ENCODE peak calls at places on chromosomes 7 and 10, in seven cellular contexts. One of them, this sample, is unnamed.

GRCh38 chr7:105346138-105346537 is 42.6 kb downstream of the SRPK2 start:
- DNase-seq in heart right ventricle: no peak
- DNase-seq in neuronal stem cell: no peak
- DNase-seq in upper lobe of left lung: no peak
- DNase-seq in cardiac muscle cell: no peak
- DNase-seq in HepG2: no peak
- DNase-seq in GM12865: no peak
- DNase-seq in this sample: no peak

GRCh38 chr10:70874061-70874460 is 14.3 kb downstream of the PCBD1 start:
- DNase-seq in heart right ventricle: no peak
- DNase-seq in neuronal stem cell: no peak
- DNase-seq in upper lobe of left lung: no peak
- DNase-seq in cardiac muscle cell: no peak
- DNase-seq in HepG2: no peak
- DNase-seq in GM12865: no peak
- DNase-seq in this sample: no peak

GRCh38 chr7:44969049-44969700 is 9.6 kb downstream of the MYO1G start:
- DNase-seq in heart right ventricle: no peak
- DNase-seq in neuronal stem cell: no peak
- DNase-seq in upper lobe of left lung: no peak
- DNase-seq in cardiac muscle cell: no peak
- DNase-seq in HepG2: no peak
- DNase-seq in GM12865: no peak
- DNase-seq in this sample: no peak

GRCh38 chr10:110410329-110411046 is 87.2 kb upstream of the DUSP5 start:
- DNase-seq in heart right ventricle: no peak
- DNase-seq in neuronal stem cell: no peak
- DNase-seq in upper lobe of left lung: no peak
- DNase-seq in cardiac muscle cell: peak; percentile 94
- DNase-seq in HepG2: peak; percentile 42
- DNase-seq in GM12865: no peak
- DNase-seq in this sample: peak; percentile 77

GRCh38 chr7:66557214-66558200 is 71.2 kb upstream of the KCTD7 start:
- DNase-seq in heart right ventricle: peak; percentile 57
- DNase-seq in neuronal stem cell: peak; percentile 51
- DNase-seq in upper lobe of left lung: peak; percentile 92
- DNase-seq in cardiac muscle cell: peak; percentile 57
- DNase-seq in HepG2: no peak
- DNase-seq in GM12865: peak; percentile 66
- DNase-seq in this sample: peak; percentile 65

GRCh38 chr7:30466266-30466665 is 12.3 kb downstream of the NOD1 start:
- DNase-seq in heart right ventricle: no peak
- DNase-seq in neuronal stem cell: no peak
- DNase-seq in upper lobe of left lung: no peak
- DNase-seq in cardiac muscle cell: peak; percentile 69
- DNase-seq in HepG2: no peak
- DNase-seq in GM12865: no peak
- DNase-seq in this sample: no peak

GRCh38 chr10:68156373-68157185 is 47.3 kb downstream of the MYPN start:
- DNase-seq in heart right ventricle: peak; percentile 71
- DNase-seq in neuronal stem cell: peak; percentile 36
- DNase-seq in upper lobe of left lung: no peak
- DNase-seq in cardiac muscle cell: peak; percentile 83
- DNase-seq in HepG2: peak; percentile 57
- DNase-seq in GM12865: peak; percentile 69
- DNase-seq in this sample: peak; percentile 17

GRCh38 chr10:121323448-121323847 is 274.8 kb downstream of the FGFR2 start:
- DNase-seq in heart right ventricle: no peak
- DNase-seq in neuronal stem cell: no peak
- DNase-seq in upper lobe of left lung: no peak
- DNase-seq in cardiac muscle cell: no peak
- DNase-seq in HepG2: no peak
- DNase-seq in GM12865: no peak
- DNase-seq in this sample: no peak

GRCh38 chr10:24894309-24894708 is 58.1 kb downstream of the PRTFDC1 start:
- DNase-seq in heart right ventricle: no peak
- DNase-seq in neuronal stem cell: no peak
- DNase-seq in upper lobe of left lung: no peak
- DNase-seq in cardiac muscle cell: peak; percentile 89
- DNase-seq in HepG2: no peak
- DNase-seq in GM12865: no peak
- DNase-seq in this sample: peak; percentile 64

GRCh38 chr10:99394256-99394655 is 36.2 kb downstream of the GOT1 start:
- DNase-seq in heart right ventricle: no peak
- DNase-seq in neuronal stem cell: no peak
- DNase-seq in upper lobe of left lung: peak; percentile 47
- DNase-seq in cardiac muscle cell: no peak
- DNase-seq in HepG2: no peak
- DNase-seq in GM12865: no peak
- DNase-seq in this sample: no peak

GRCh38 chr7:106774768-106775551 is 90.1 kb upstream of the PIK3CG start:
- DNase-seq in heart right ventricle: no peak
- DNase-seq in neuronal stem cell: no peak
- DNase-seq in upper lobe of left lung: no peak
- DNase-seq in cardiac muscle cell: peak; percentile 86
- DNase-seq in HepG2: no peak
- DNase-seq in GM12865: no peak
- DNase-seq in this sample: no peak

GRCh38 chr10:69389827-69390490 is 26.8 kb downstream of the TACR2 start:
- DNase-seq in heart right ventricle: peak; percentile 46
- DNase-seq in neuronal stem cell: no peak
- DNase-seq in upper lobe of left lung: no peak
- DNase-seq in cardiac muscle cell: peak; percentile 88
- DNase-seq in HepG2: no peak
- DNase-seq in GM12865: no peak
- DNase-seq in this sample: peak; percentile 91

GRCh38 chr10:22340362-22341189 is 4.7 kb upstream of the SPAG6 start:
- DNase-seq in heart right ventricle: peak; percentile 66
- DNase-seq in neuronal stem cell: peak; percentile 77
- DNase-seq in upper lobe of left lung: peak; percentile 94
- DNase-seq in cardiac muscle cell: peak; percentile 88
- DNase-seq in HepG2: peak; percentile 41
- DNase-seq in GM12865: peak; percentile 87
- DNase-seq in this sample: no peak

GRCh38 chr10:68576118-68576517 is 16.0 kb downstream of the TET1 start:
- DNase-seq in heart right ventricle: no peak
- DNase-seq in neuronal stem cell: no peak
- DNase-seq in upper lobe of left lung: no peak
- DNase-seq in cardiac muscle cell: no peak
- DNase-seq in HepG2: no peak
- DNase-seq in GM12865: no peak
- DNase-seq in this sample: no peak

GRCh38 chr10:1074748-1075358 is 18.7 kb downstream of the WDR37 start:
- DNase-seq in heart right ventricle: no peak
- DNase-seq in neuronal stem cell: no peak
- DNase-seq in upper lobe of left lung: peak; percentile 86
- DNase-seq in cardiac muscle cell: peak; percentile 44
- DNase-seq in HepG2: no peak
- DNase-seq in GM12865: peak; percentile 9
- DNase-seq in this sample: no peak

GRCh38 chr7:30238721-30239441 is 45.5 kb upstream of the ZNRF2 start:
- DNase-seq in heart right ventricle: no peak
- DNase-seq in neuronal stem cell: no peak
- DNase-seq in upper lobe of left lung: no peak
- DNase-seq in cardiac muscle cell: peak; percentile 64
- DNase-seq in HepG2: peak; percentile 91
- DNase-seq in GM12865: peak; percentile 73
- DNase-seq in this sample: no peak

GRCh38 chr7:135938563-135938962 is 38.6 kb downstream of the MTPN start:
- DNase-seq in heart right ventricle: no peak
- DNase-seq in neuronal stem cell: no peak
- DNase-seq in upper lobe of left lung: no peak
- DNase-seq in cardiac muscle cell: no peak
- DNase-seq in HepG2: no peak
- DNase-seq in GM12865: peak; percentile 61
- DNase-seq in this sample: no peak

GRCh38 chr10:52172581-52172980 is 141.5 kb upstream of the DKK1 start:
- DNase-seq in heart right ventricle: no peak
- DNase-seq in neuronal stem cell: no peak
- DNase-seq in upper lobe of left lung: no peak
- DNase-seq in cardiac muscle cell: peak; percentile 60
- DNase-seq in HepG2: no peak
- DNase-seq in GM12865: no peak
- DNase-seq in this sample: no peak

GRCh38 chr10:127100983-127101615 is 95.3 kb downstream of the INSYN2A start:
- DNase-seq in heart right ventricle: no peak
- DNase-seq in neuronal stem cell: no peak
- DNase-seq in upper lobe of left lung: no peak
- DNase-seq in cardiac muscle cell: no peak
- DNase-seq in HepG2: no peak
- DNase-seq in GM12865: no peak
- DNase-seq in this sample: no peak

GRCh38 chr10:58385784-58386112 is 538 bp downstream of the TFAM start:
- DNase-seq in heart right ventricle: no peak
- DNase-seq in neuronal stem cell: peak; percentile 35
- DNase-seq in upper lobe of left lung: no peak
- DNase-seq in cardiac muscle cell: peak; percentile 34
- DNase-seq in HepG2: peak; percentile 2
- DNase-seq in GM12865: peak; percentile 18
- DNase-seq in this sample: peak; percentile 51

GRCh38 chr10:106189254-106189653 is 975.3 kb downstream of the SORCS1 start:
- DNase-seq in heart right ventricle: no peak
- DNase-seq in neuronal stem cell: peak; percentile 30
- DNase-seq in upper lobe of left lung: no peak
- DNase-seq in cardiac muscle cell: peak; percentile 50
- DNase-seq in HepG2: peak; percentile 5
- DNase-seq in GM12865: peak; percentile 57
- DNase-seq in this sample: no peak

GRCh38 chr7:47816647-47817046 is 131.6 kb downstream of the PKD1L1 start:
- DNase-seq in heart right ventricle: no peak
- DNase-seq in neuronal stem cell: no peak
- DNase-seq in upper lobe of left lung: no peak
- DNase-seq in cardiac muscle cell: no peak
- DNase-seq in HepG2: peak; percentile 35
- DNase-seq in GM12865: no peak
- DNase-seq in this sample: peak; percentile 58

GRCh38 chr7:23093546-23093945 is 12.0 kb upstream of the KLHL7 start:
- DNase-seq in heart right ventricle: no peak
- DNase-seq in neuronal stem cell: no peak
- DNase-seq in upper lobe of left lung: no peak
- DNase-seq in cardiac muscle cell: peak; percentile 20
- DNase-seq in HepG2: no peak
- DNase-seq in GM12865: no peak
- DNase-seq in this sample: no peak

GRCh38 chr7:130940326-130940725 is 206.3 kb upstream of the KLF14 start:
- DNase-seq in heart right ventricle: no peak
- DNase-seq in neuronal stem cell: no peak
- DNase-seq in upper lobe of left lung: no peak
- DNase-seq in cardiac muscle cell: no peak
- DNase-seq in HepG2: no peak
- DNase-seq in GM12865: no peak
- DNase-seq in this sample: no peak

GRCh38 chr7:45000096-45001032 is at the start of gene CCM2:
- DNase-seq in heart right ventricle: peak; percentile 70
- DNase-seq in neuronal stem cell: no peak
- DNase-seq in upper lobe of left lung: peak; percentile 92
- DNase-seq in cardiac muscle cell: peak; percentile 72
- DNase-seq in HepG2: no peak
- DNase-seq in GM12865: peak; percentile 59
- DNase-seq in this sample: peak; percentile 73

GRCh38 chr10:86659721-86660438 is 5.5 kb downstream of the OPN4 start:
- DNase-seq in heart right ventricle: no peak
- DNase-seq in neuronal stem cell: no peak
- DNase-seq in upper lobe of left lung: peak; percentile 71
- DNase-seq in cardiac muscle cell: no peak
- DNase-seq in HepG2: no peak
- DNase-seq in GM12865: no peak
- DNase-seq in this sample: no peak

GRCh38 chr7:135748770-135749169 is at the start of gene FAM180A:
- DNase-seq in heart right ventricle: peak; percentile 63
- DNase-seq in neuronal stem cell: no peak
- DNase-seq in upper lobe of left lung: no peak
- DNase-seq in cardiac muscle cell: peak; percentile 91
- DNase-seq in HepG2: no peak
- DNase-seq in GM12865: no peak
- DNase-seq in this sample: no peak

GRCh38 chr7:44791278-44792219 is 4.9 kb upstream of the PPIA start:
- DNase-seq in heart right ventricle: no peak
- DNase-seq in neuronal stem cell: no peak
- DNase-seq in upper lobe of left lung: no peak
- DNase-seq in cardiac muscle cell: peak; percentile 64
- DNase-seq in HepG2: peak; percentile 57
- DNase-seq in GM12865: no peak
- DNase-seq in this sample: no peak

This sample was measured in H54.